ENCODE peak calls at places on chromosome X, in nine cellular contexts. One of them, this sample, is unnamed.

GRCh38 chrX:77597511-77597910 is 150.3 kb downstream of the FGF16 start:
- DNase-seq in OCI-LY7: no peak
- DNase-seq in ovary: no peak
- DNase-seq in neuronal stem cell: no peak
- DNase-seq in lung: no peak
- DNase-seq in adipocyte: no peak
- DNase-seq in heart right ventricle: no peak
- DNase-seq in psoas muscle: no peak
- DNase-seq in endothelial cell of umbilical vein: no peak
- DNase-seq in this sample: no peak

GRCh38 chrX:129797251-129797906 is 17.6 kb downstream of the SASH3 start:
- DNase-seq in heart right ventricle: no peak
- DNase-seq in lung: no peak
- DNase-seq in endothelial cell of umbilical vein: no peak
- DNase-seq in psoas muscle: no peak
- DNase-seq in neuronal stem cell: no peak
- DNase-seq in adipocyte: no peak
- DNase-seq in OCI-LY7: no peak
- DNase-seq in ovary: no peak
- DNase-seq in this sample: no peak

GRCh38 chrX:151098996-151099395 is 77.4 kb upstream of the GPR50 start:
- DNase-seq in lung: no peak
- DNase-seq in heart right ventricle: no peak
- DNase-seq in endothelial cell of umbilical vein: no peak
- DNase-seq in ovary: no peak
- DNase-seq in neuronal stem cell: no peak
- DNase-seq in adipocyte: no peak
- DNase-seq in OCI-LY7: no peak
- DNase-seq in psoas muscle: no peak
- DNase-seq in this sample: no peak

GRCh38 chrX:102067966-102068723 is 57.3 kb upstream of the TCEAL2 start:
- DNase-seq in lung: no peak
- DNase-seq in OCI-LY7: peak; percentile 4
- DNase-seq in endothelial cell of umbilical vein: peak; percentile 17
- DNase-seq in psoas muscle: no peak
- DNase-seq in ovary: no peak
- DNase-seq in adipocyte: peak; percentile 60
- DNase-seq in neuronal stem cell: no peak
- DNase-seq in heart right ventricle: no peak
- DNase-seq in this sample: peak; percentile 37

GRCh38 chrX:19810809-19811208 is 76.6 kb downstream of the SH3KBP1 start:
- DNase-seq in lung: no peak
- DNase-seq in heart right ventricle: no peak
- DNase-seq in ovary: no peak
- DNase-seq in adipocyte: peak; percentile 68
- DNase-seq in psoas muscle: no peak
- DNase-seq in OCI-LY7: no peak
- DNase-seq in neuronal stem cell: no peak
- DNase-seq in endothelial cell of umbilical vein: no peak
- DNase-seq in this sample: no peak

GRCh38 chrX:16695079-16695676 is 17.3 kb downstream of the CTPS2 start:
- DNase-seq in neuronal stem cell: no peak
- DNase-seq in heart right ventricle: peak; percentile 28
- DNase-seq in lung: peak; percentile 51
- DNase-seq in OCI-LY7: peak; percentile 54
- DNase-seq in psoas muscle: peak; percentile 63
- DNase-seq in ovary: peak; percentile 75
- DNase-seq in endothelial cell of umbilical vein: peak; percentile 55
- DNase-seq in adipocyte: peak; percentile 79
- DNase-seq in this sample: peak; percentile 34

GRCh38 chrX:11135483-11136185 is 24.5 kb downstream of the HCCS start:
- DNase-seq in adipocyte: no peak
- DNase-seq in ovary: no peak
- DNase-seq in heart right ventricle: no peak
- DNase-seq in OCI-LY7: no peak
- DNase-seq in endothelial cell of umbilical vein: no peak
- DNase-seq in psoas muscle: no peak
- DNase-seq in lung: no peak
- DNase-seq in neuronal stem cell: no peak
- DNase-seq in this sample: no peak

GRCh38 chrX:68571292-68572256 is 72.7 kb downstream of the YIPF6 start:
- DNase-seq in neuronal stem cell: no peak
- DNase-seq in adipocyte: peak; percentile 28
- DNase-seq in heart right ventricle: no peak
- DNase-seq in lung: no peak
- DNase-seq in endothelial cell of umbilical vein: no peak
- DNase-seq in ovary: no peak
- DNase-seq in OCI-LY7: no peak
- DNase-seq in psoas muscle: no peak
- DNase-seq in this sample: no peak

GRCh38 chrX:128020701-128021100 is 31.5 kb downstream of the ACTRT1 start:
- DNase-seq in ovary: no peak
- DNase-seq in adipocyte: peak; percentile 0
- DNase-seq in heart right ventricle: no peak
- DNase-seq in lung: no peak
- DNase-seq in endothelial cell of umbilical vein: peak; percentile 92
- DNase-seq in OCI-LY7: no peak
- DNase-seq in neuronal stem cell: no peak
- DNase-seq in psoas muscle: no peak
- DNase-seq in this sample: no peak

GRCh38 chrX:13194291-13195103 is 125.4 kb downstream of the ATXN3L start:
- DNase-seq in neuronal stem cell: no peak
- DNase-seq in heart right ventricle: no peak
- DNase-seq in psoas muscle: no peak
- DNase-seq in lung: no peak
- DNase-seq in adipocyte: no peak
- DNase-seq in endothelial cell of umbilical vein: peak; percentile 63
- DNase-seq in OCI-LY7: peak; percentile 42
- DNase-seq in ovary: no peak
- DNase-seq in this sample: no peak

GRCh38 chrX:47179221-47179927 is 14.3 kb upstream of the UBA1 start:
- DNase-seq in ovary: no peak
- DNase-seq in psoas muscle: peak; percentile 70
- DNase-seq in lung: no peak
- DNase-seq in endothelial cell of umbilical vein: no peak
- DNase-seq in OCI-LY7: no peak
- DNase-seq in adipocyte: no peak
- DNase-seq in heart right ventricle: peak; percentile 61
- DNase-seq in neuronal stem cell: no peak
- DNase-seq in this sample: no peak

GRCh38 chrX:115378471-115378870 is 89.0 kb downstream of the LUZP4 start:
- DNase-seq in adipocyte: peak; percentile 55
- DNase-seq in psoas muscle: no peak
- DNase-seq in ovary: no peak
- DNase-seq in endothelial cell of umbilical vein: peak; percentile 23
- DNase-seq in lung: no peak
- DNase-seq in OCI-LY7: no peak
- DNase-seq in heart right ventricle: no peak
- DNase-seq in neuronal stem cell: no peak
- DNase-seq in this sample: no peak

GRCh38 chrX:36787787-36788186 is 220.4 kb upstream of the FAM47C start:
- DNase-seq in psoas muscle: no peak
- DNase-seq in heart right ventricle: no peak
- DNase-seq in endothelial cell of umbilical vein: no peak
- DNase-seq in neuronal stem cell: no peak
- DNase-seq in ovary: no peak
- DNase-seq in adipocyte: no peak
- DNase-seq in OCI-LY7: no peak
- DNase-seq in lung: no peak
- DNase-seq in this sample: no peak

GRCh38 chrX:63784902-63785692 is at the start of gene ARHGEF9:
- DNase-seq in endothelial cell of umbilical vein: no peak
- DNase-seq in lung: no peak
- DNase-seq in OCI-LY7: no peak
- DNase-seq in heart right ventricle: peak; percentile 22
- DNase-seq in adipocyte: peak; percentile 26
- DNase-seq in psoas muscle: no peak
- DNase-seq in neuronal stem cell: peak; percentile 44
- DNase-seq in ovary: peak; percentile 65
- DNase-seq in this sample: peak; percentile 4

GRCh38 chrX:18891561-18891945 is 92.4 kb downstream of the PHKA2 start:
- DNase-seq in lung: no peak
- DNase-seq in psoas muscle: no peak
- DNase-seq in heart right ventricle: no peak
- DNase-seq in adipocyte: no peak
- DNase-seq in ovary: no peak
- DNase-seq in endothelial cell of umbilical vein: no peak
- DNase-seq in neuronal stem cell: no peak
- DNase-seq in OCI-LY7: no peak
- DNase-seq in this sample: no peak

GRCh38 chrX:121109986-121110385 is 62.6 kb downstream of the GLUD2 start:
- DNase-seq in OCI-LY7: no peak
- DNase-seq in endothelial cell of umbilical vein: no peak
- DNase-seq in neuronal stem cell: no peak
- DNase-seq in ovary: no peak
- DNase-seq in adipocyte: no peak
- DNase-seq in heart right ventricle: no peak
- DNase-seq in lung: no peak
- DNase-seq in psoas muscle: no peak
- DNase-seq in this sample: no peak

GRCh38 chrX:53383376-53384087 is 38.9 kb downstream of the SMC1A start:
- DNase-seq in adipocyte: no peak
- DNase-seq in heart right ventricle: peak; percentile 13
- DNase-seq in endothelial cell of umbilical vein: peak; percentile 28
- DNase-seq in ovary: no peak
- DNase-seq in lung: no peak
- DNase-seq in OCI-LY7: no peak
- DNase-seq in neuronal stem cell: no peak
- DNase-seq in psoas muscle: no peak
- DNase-seq in this sample: no peak

GRCh38 chrX:47313056-47313455 is 57.3 kb upstream of the ZNF157 start:
- DNase-seq in endothelial cell of umbilical vein: no peak
- DNase-seq in neuronal stem cell: no peak
- DNase-seq in adipocyte: no peak
- DNase-seq in OCI-LY7: no peak
- DNase-seq in lung: no peak
- DNase-seq in heart right ventricle: no peak
- DNase-seq in ovary: no peak
- DNase-seq in psoas muscle: no peak
- DNase-seq in this sample: no peak

GRCh38 chrX:130539721-130540321 is 138.0 kb downstream of the RBMX2 start:
- DNase-seq in OCI-LY7: peak; percentile 50
- DNase-seq in lung: peak; percentile 51
- DNase-seq in psoas muscle: peak; percentile 20
- DNase-seq in ovary: peak; percentile 40
- DNase-seq in heart right ventricle: peak; percentile 23
- DNase-seq in endothelial cell of umbilical vein: peak; percentile 31
- DNase-seq in adipocyte: peak; percentile 74
- DNase-seq in neuronal stem cell: peak; percentile 14
- DNase-seq in this sample: peak; percentile 64

GRCh38 chrX:112053169-112053568 is 29.4 kb downstream of the TRPC5 start:
- DNase-seq in lung: no peak
- DNase-seq in psoas muscle: no peak
- DNase-seq in ovary: no peak
- DNase-seq in endothelial cell of umbilical vein: no peak
- DNase-seq in neuronal stem cell: no peak
- DNase-seq in heart right ventricle: no peak
- DNase-seq in OCI-LY7: no peak
- DNase-seq in adipocyte: no peak
- DNase-seq in this sample: no peak

GRCh38 chrX:16869393-16870094 is 618 bp downstream of the RBBP7 start:
- DNase-seq in ovary: no peak
- DNase-seq in psoas muscle: peak; percentile 50
- DNase-seq in lung: no peak
- DNase-seq in OCI-LY7: peak; percentile 66
- DNase-seq in neuronal stem cell: peak; percentile 17
- DNase-seq in endothelial cell of umbilical vein: peak; percentile 13
- DNase-seq in heart right ventricle: peak; percentile 44
- DNase-seq in adipocyte: peak; percentile 63
- DNase-seq in this sample: peak; percentile 36

GRCh38 chrX:154304901-154305300 is 9.3 kb downstream of the TKTL1 start:
- DNase-seq in OCI-LY7: no peak
- DNase-seq in endothelial cell of umbilical vein: no peak
- DNase-seq in adipocyte: no peak
- DNase-seq in ovary: no peak
- DNase-seq in neuronal stem cell: no peak
- DNase-seq in psoas muscle: no peak
- DNase-seq in heart right ventricle: no peak
- DNase-seq in lung: no peak
- DNase-seq in this sample: no peak
- H3K9me3 ChIP-seq in OCI-LY7: no peaks in the 10 kb centered on the region
- H3K9me3 ChIP-seq in endothelial cell of umbilical vein: no peaks in the 10 kb centered on the region
- H3K9me3 ChIP-seq in adipocyte: no peaks in the 10 kb centered on the region
- H3K9me3 ChIP-seq in ovary: no peaks in the 10 kb centered on the region
- H3K9me3 ChIP-seq in neuronal stem cell: no peaks in the 10 kb centered on the region
- H3K9me3 ChIP-seq in psoas muscle: no peaks in the 10 kb centered on the region
- H3K9me3 ChIP-seq in heart right ventricle: no peaks in the 10 kb centered on the region
- H3K9me3 ChIP-seq in lung: no peaks in the 10 kb centered on the region
- H3K9me3 ChIP-seq in this sample: no peaks in the 10 kb centered on the region

GRCh38 chrX:45811307-45811706 is 610.6 kb upstream of the DIPK2B start:
- DNase-seq in neuronal stem cell: no peak
- DNase-seq in psoas muscle: no peak
- DNase-seq in lung: no peak
- DNase-seq in adipocyte: no peak
- DNase-seq in OCI-LY7: no peak
- DNase-seq in ovary: no peak
- DNase-seq in endothelial cell of umbilical vein: no peak
- DNase-seq in heart right ventricle: no peak
- DNase-seq in this sample: no peak
- H3K9me3 ChIP-seq in neuronal stem cell: no peaks in the 10 kb centered on the region
- H3K9me3 ChIP-seq in psoas muscle: no peaks in the 10 kb centered on the region
- H3K9me3 ChIP-seq in lung: no peaks in the 10 kb centered on the region
- H3K9me3 ChIP-seq in adipocyte: no peaks in the 10 kb centered on the region
- H3K9me3 ChIP-seq in OCI-LY7: no peaks in the 10 kb centered on the region
- H3K9me3 ChIP-seq in ovary: no peaks in the 10 kb centered on the region
- H3K9me3 ChIP-seq in endothelial cell of umbilical vein: no peaks in the 10 kb centered on the region
- H3K9me3 ChIP-seq in heart right ventricle: no peaks in the 10 kb centered on the region
- H3K9me3 ChIP-seq in this sample: no peaks in the 10 kb centered on the region

GRCh38 chrX:1305411-1305810 is 31.2 kb upstream of the IL3RA start:
- DNase-seq in neuronal stem cell: no peak
- DNase-seq in ovary: no peak
- DNase-seq in OCI-LY7: no peak
- DNase-seq in adipocyte: no peak
- DNase-seq in endothelial cell of umbilical vein: no peak
- DNase-seq in heart right ventricle: no peak
- DNase-seq in psoas muscle: no peak
- DNase-seq in lung: no peak
- DNase-seq in this sample: no peak
- H3K9me3 ChIP-seq in neuronal stem cell: peaks cover 4% of the 10 kb centered on the region
- H3K9me3 ChIP-seq in ovary: no peaks in the 10 kb centered on the region
- H3K9me3 ChIP-seq in OCI-LY7: no peaks in the 10 kb centered on the region
- H3K9me3 ChIP-seq in adipocyte: no peaks in the 10 kb centered on the region
- H3K9me3 ChIP-seq in endothelial cell of umbilical vein: peaks cover 2% of the 10 kb centered on the region
- H3K9me3 ChIP-seq in heart right ventricle: peaks cover 6% of the 10 kb centered on the region
- H3K9me3 ChIP-seq in psoas muscle: peaks cover 5% of the 10 kb centered on the region
- H3K9me3 ChIP-seq in lung: peaks cover 3% of the 10 kb centered on the region
- H3K9me3 ChIP-seq in this sample: no peaks in the 10 kb centered on the region

DNA sequence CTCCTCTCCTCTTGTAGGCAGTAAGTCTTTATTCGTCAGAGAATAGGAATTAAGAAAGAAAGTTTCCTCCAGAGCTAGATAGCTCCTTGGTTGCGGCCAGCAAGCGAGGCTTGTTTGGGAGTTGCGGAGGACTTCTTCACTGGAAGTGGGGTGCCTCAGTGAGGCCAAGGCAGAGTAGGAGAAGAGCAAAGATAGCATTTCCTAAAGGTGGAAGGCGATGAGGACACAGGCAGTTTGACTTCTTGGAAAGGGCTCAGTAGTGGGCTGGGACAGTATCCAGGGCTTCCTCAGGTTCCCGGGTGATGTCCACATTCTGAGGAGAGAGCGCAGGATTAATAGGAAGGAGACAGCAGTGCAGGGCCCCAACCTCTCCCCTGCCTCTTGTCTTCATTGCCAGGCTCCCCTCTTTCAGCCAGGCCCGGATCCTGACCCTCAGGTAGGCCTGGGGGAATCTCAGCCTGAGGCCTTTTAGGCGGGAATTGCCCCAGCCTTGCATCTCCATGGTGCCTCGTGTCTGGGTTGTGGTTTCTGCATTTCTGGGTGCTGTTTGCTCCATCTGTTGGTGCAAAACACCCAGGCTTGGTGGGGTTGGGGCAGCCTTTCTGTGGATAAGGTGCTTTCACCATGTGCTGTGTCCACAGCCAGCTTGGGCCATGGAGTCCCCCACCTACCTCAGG is 12.7 kb downstream of the TRO start:
- DNase-seq in endothelial cell of umbilical vein: no peak
- DNase-seq in ovary: no peak
- DNase-seq in lung: no peak
- DNase-seq in psoas muscle: no peak
- DNase-seq in OCI-LY7: no peak
- DNase-seq in heart right ventricle: no peak
- DNase-seq in adipocyte: no peak
- DNase-seq in neuronal stem cell: no peak
- DNase-seq in this sample: no peak
- H3K9me3 ChIP-seq in endothelial cell of umbilical vein: no peaks in the 10 kb centered on the region
- H3K9me3 ChIP-seq in ovary: no peaks in the 10 kb centered on the region
- H3K9me3 ChIP-seq in lung: peaks cover 9% of the 10 kb centered on the region
- H3K9me3 ChIP-seq in psoas muscle: no peaks in the 10 kb centered on the region
- H3K9me3 ChIP-seq in OCI-LY7: no peaks in the 10 kb centered on the region
- H3K9me3 ChIP-seq in heart right ventricle: no peaks in the 10 kb centered on the region
- H3K9me3 ChIP-seq in adipocyte: peaks cover 4% of the 10 kb centered on the region
- H3K9me3 ChIP-seq in neuronal stem cell: no peaks in the 10 kb centered on the region
- H3K9me3 ChIP-seq in this sample: no peaks in the 10 kb centered on the region

This sample was measured in body of pancreas.